ENCODE peak calls at places on chromosome 17, in four cellular contexts. M is K562, B is HepG2, T is GM12878. C is an unnamed sample.

GRCh38 chr17:56230660-56231059 is 77.4 kb downstream of the ANKFN1 start:
- DNase-seq in M (no peak), B (no peak), T (no peak), C (no peak)

GRCh38 chr17:8740486-8740885 is 4.2 kb downstream of the CCDC42 start:
- DNase-seq in M (peak; percentile 14), B (no peak), T (no peak), C (peak; percentile 63)

GRCh38 chr17:79053251-79053925 is 21.2 kb upstream of the ENGASE start:
- DNase-seq in M (no peak), B (no peak), T (no peak), C (no peak)

GRCh38 chr17:48438662-48439061 is 8.6 kb upstream of the SKAP1 start:
- DNase-seq in M (peak; percentile 45), B (no peak), T (no peak), C (no peak)

GRCh38 chr17:1639549-1639948 is 6.0 kb downstream of the SCARF1 start:
- DNase-seq in M (no peak), B (no peak), T (no peak), C (no peak)

GRCh38 chr17:64264891-64265290 is 1.8 kb upstream of the TEX2 start:
- DNase-seq in M (no peak), B (no peak), T (no peak), C (no peak)

GRCh38 chr17:7552621-7553051 is 3.8 kb downstream of the TNFSF12 start:
- DNase-seq in M (no peak), B (no peak), T (peak; percentile 95), C (no peak)

GRCh38 chr17:32627233-32628008 is 140.6 kb downstream of the CDK5R1 start:
- DNase-seq in M (no peak), B (no peak), T (no peak), C (peak; percentile 64)

GRCh38 chr17:3400008-3400407 is 1.8 kb upstream of the OR1E1 start:
- DNase-seq in M (no peak), B (no peak), T (no peak), C (no peak)

GRCh38 chr17:57270801-57271245 is 14.5 kb downstream of the MSI2 start:
- DNase-seq in M (no peak), B (no peak), T (no peak), C (no peak)

GRCh38 chr17:2018716-2019490 is 6.2 kb downstream of the RTN4RL1 start:
- DNase-seq in M (no peak), B (no peak), T (no peak), C (no peak)

GRCh38 chr17:44829558-44830358 is at the start of gene GJC1:
- DNase-seq in M (peak; percentile 71), B (no peak), T (no peak), C (peak; percentile 76)

GRCh38 chr17:51803161-51803560 is 355.4 kb downstream of the CA10 start:
- DNase-seq in M (no peak), B (no peak), T (no peak), C (no peak)

GRCh38 chr17:73101031-73101430 is 8.5 kb upstream of the SLC39A11 start:
- DNase-seq in M (no peak), B (no peak), T (no peak), C (no peak)

GRCh38 chr17:73104450-73104849 is 12.0 kb upstream of the SLC39A11 start:
- DNase-seq in M (no peak), B (no peak), T (no peak), C (no peak)

GRCh38 chr17:73100363-73100762 is 7.9 kb upstream of the SLC39A11 start:
- DNase-seq in M (no peak), B (no peak), T (no peak), C (no peak)

GRCh38 chr17:73105448-73105847 is 13.0 kb upstream of the SLC39A11 start:
- DNase-seq in M (no peak), B (no peak), T (no peak), C (no peak)

GRCh38 chr17:73103661-73104335 is 11.3 kb upstream of the SLC39A11 start:
- DNase-seq in M (no peak), B (no peak), T (no peak), C (no peak)
- TF ChIP-seq CBFB in M (no peak), B (no peak), T (no peak), C (no peak)

GRCh38 chr17:47279062-47279801 is 25.6 kb downstream of the ITGB3 start:
- DNase-seq in M (peak; percentile 52), B (no peak), T (peak; percentile 92), C (no peak)
- TF ChIP-seq USF2 in M (no peak), B (no peak), T (no peak), C (no peak)

GRCh38 chr17:46876353-46876887 is 25.0 kb downstream of the WNT9B start:
- DNase-seq in M (peak; percentile 64), B (peak; percentile 53), T (no peak), C (peak; percentile 62)
- TF ChIP-seq NR2C2 in M (no peak), B (no peak), T (no peak), C (no peak)

GRCh38 chr17:55155867-55156560 is 108.7 kb upstream of the HLF start:
- DNase-seq in M (no peak), B (no peak), T (no peak), C (no peak)
- TF ChIP-seq CBFB in M (no peak), B (no peak), T (no peak), C (no peak)

C was measured in WTC11.